ENCODE peak calls at places on chromosomes 3 and 15, in four cellular contexts. P is heart left ventricle, C is fibroblast of lung, O is AG04450. V is an unnamed sample.

GRCh38 chr3:158775001-158775400 is 26.9 kb upstream of the MFSD1 start:
- DNase-seq in P (no peak), C (no peak), O (no peak), V (no peak)

GRCh38 chr3:47578119-47578630 is 490 bp downstream of the CSPG5 start:
- DNase-seq in P (peak), C (no peak), O (no peak), V (peak)

GRCh38 chr3:23495507-23495906 is 292.4 kb downstream of the UBE2E2 start:
- DNase-seq in P (no peak), C (peak), O (no peak), V (peak)

GRCh38 chr3:114973576-114973975 is 173.5 kb downstream of the ZBTB20 start:
- DNase-seq in P (no peak), C (no peak), O (no peak), V (no peak)

GRCh38 chr3:102301155-102301554 is 133.7 kb upstream of the ZPLD1 start:
- DNase-seq in P (no peak), C (no peak), O (no peak), V (no peak)

GRCh38 chr15:60223161-60223560 is 174.6 kb downstream of the ANXA2 start:
- DNase-seq in P (no peak), C (no peak), O (no peak), V (no peak)

GRCh38 chr3:27686642-27687041 is 35.5 kb downstream of the EOMES start:
- DNase-seq in P (no peak), C (peak), O (peak), V (no peak)

GRCh38 chr3:58529516-58530353 is 7.3 kb downstream of the ACOX2 start:
- DNase-seq in P (no peak), C (no peak), O (no peak), V (no peak)

GRCh38 chr15:90892498-90893174 is 8.3 kb downstream of the FES start:
- DNase-seq in P (peak), C (no peak), O (no peak), V (no peak)

GRCh38 chr15:62975515-62975914 is 67.0 kb upstream of the TPM1 start:
- DNase-seq in P (no peak), C (peak), O (no peak), V (peak)

GRCh38 chr3:52014613-52015012 is 18.9 kb upstream of the RPL29 start:
- DNase-seq in P (no peak), C (no peak), O (no peak), V (no peak)

GRCh38 chr15:69403611-69404010 is 10.5 kb upstream of the KIF23 start:
- DNase-seq in P (no peak), C (peak), O (peak), V (no peak)

GRCh38 chr3:183745300-183746098 is 47.9 kb downstream of the YEATS2 start:
- DNase-seq in P (no peak), C (peak), O (no peak), V (no peak)

GRCh38 chr3:61686228-61686648 is 124.9 kb downstream of the PTPRG start:
- DNase-seq in P (no peak), C (peak), O (no peak), V (no peak)
- H3K4me3 ChIP-seq in P (no peak), C (no peak), O (no peak), V (no peak)

GRCh38 chr3:151924753-151925152 is 51.3 kb downstream of the SUCNR1 start:
- DNase-seq in P (no peak), C (no peak), O (no peak), V (no peak)

GRCh38 chr3:151925419-151925818 is 52.0 kb downstream of the SUCNR1 start:
- DNase-seq in P (no peak), C (peak), O (no peak), V (no peak)

GRCh38 chr3:151926956-151927355 is 53.5 kb downstream of the SUCNR1 start:
- DNase-seq in P (no peak), C (peak), O (peak), V (no peak)

GRCh38 chr3:151925876-151926275 is 52.4 kb downstream of the SUCNR1 start:
- DNase-seq in P (no peak), C (peak), O (peak), V (no peak)

GRCh38 chr3:151923901-151924300 is 50.5 kb downstream of the SUCNR1 start:
- DNase-seq in P (no peak), C (peak), O (no peak), V (no peak)
- H3K4me3 ChIP-seq in P (no peak), C (no peak), O (no peak), V (no peak)

DNA sequence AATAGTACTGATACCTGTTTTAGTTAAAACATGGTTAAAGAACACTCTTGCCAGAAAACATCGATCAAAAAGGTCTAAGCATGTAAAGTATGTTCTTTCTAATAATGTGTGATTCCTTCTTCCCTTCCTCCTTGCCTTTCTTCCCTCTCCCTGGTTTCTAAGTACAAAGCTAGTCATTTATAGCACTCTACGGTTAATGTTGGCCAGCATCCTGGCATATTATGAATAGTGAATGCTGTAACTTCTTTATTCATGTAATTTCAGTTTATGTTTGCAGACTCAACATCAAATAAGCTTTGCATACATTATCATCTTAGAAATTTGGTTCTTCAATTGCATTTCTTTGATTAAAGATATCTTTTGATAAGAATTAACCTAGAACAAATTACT is 27.1 kb downstream of the P2RY12 start:
- DNase-seq in P (no peak), C (peak), O (no peak), V (no peak)
- H3K4me3 ChIP-seq in P (no peak), C (no peak), O (no peak), V (no peak)

GRCh38 chr3:157067114-157067513 is 92.8 kb downstream of the CCNL1 start:
- DNase-seq in P (no peak), C (no peak), O (no peak), V (no peak)
- H3K4me3 ChIP-seq in P (no peak), C (no peak), O (no peak), V (no peak)

DNA sequence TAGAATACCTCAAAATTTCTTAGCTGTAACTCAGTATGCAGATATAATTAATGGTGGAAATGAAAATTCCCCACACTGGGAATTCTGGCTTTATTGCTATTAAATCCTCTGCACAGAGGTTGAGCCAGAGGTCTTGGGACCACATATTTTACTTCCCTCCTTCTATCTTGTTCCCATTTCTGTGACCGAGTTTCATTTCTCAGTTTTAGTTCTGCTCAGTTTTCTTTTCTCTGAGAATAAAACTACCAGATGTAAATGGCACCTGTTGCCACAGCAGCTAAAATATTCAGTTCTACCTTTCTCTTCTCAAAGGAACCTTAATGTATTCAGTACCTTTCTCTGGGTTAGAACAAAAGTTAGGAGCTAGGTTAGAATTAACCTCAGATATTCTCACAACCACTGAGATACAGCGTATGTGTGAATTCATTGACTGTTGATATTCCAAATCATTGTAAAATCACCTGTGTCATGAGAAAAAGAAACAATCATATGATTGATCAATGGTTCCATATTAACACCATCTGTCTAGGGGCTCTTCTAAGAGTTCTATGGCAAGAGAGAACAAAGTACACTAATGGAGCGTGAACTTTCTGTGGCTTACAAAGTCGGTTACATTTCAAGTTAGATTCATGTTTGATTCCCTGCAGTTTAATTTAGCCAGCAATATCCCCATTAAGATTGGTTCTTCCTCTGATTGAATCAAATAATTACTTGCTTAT is 374.1 kb downstream of the EFHB start:
- DNase-seq in P (no peak), C (no peak), O (no peak), V (no peak)
- H3K4me3 ChIP-seq in P (no peak), C (no peak), O (no peak), V (no peak)

GRCh38 chr3:41833628-41834027 is 128.3 kb downstream of the ULK4 start:
- DNase-seq in P (no peak), C (no peak), O (no peak), V (no peak)

GRCh38 chr3:41836360-41837134 is 125.4 kb downstream of the ULK4 start:
- DNase-seq in P (no peak), C (peak), O (no peak), V (peak)
- H3K4me3 ChIP-seq in P (no peak), C (no peak), O (no peak), V (no peak)

DNA sequence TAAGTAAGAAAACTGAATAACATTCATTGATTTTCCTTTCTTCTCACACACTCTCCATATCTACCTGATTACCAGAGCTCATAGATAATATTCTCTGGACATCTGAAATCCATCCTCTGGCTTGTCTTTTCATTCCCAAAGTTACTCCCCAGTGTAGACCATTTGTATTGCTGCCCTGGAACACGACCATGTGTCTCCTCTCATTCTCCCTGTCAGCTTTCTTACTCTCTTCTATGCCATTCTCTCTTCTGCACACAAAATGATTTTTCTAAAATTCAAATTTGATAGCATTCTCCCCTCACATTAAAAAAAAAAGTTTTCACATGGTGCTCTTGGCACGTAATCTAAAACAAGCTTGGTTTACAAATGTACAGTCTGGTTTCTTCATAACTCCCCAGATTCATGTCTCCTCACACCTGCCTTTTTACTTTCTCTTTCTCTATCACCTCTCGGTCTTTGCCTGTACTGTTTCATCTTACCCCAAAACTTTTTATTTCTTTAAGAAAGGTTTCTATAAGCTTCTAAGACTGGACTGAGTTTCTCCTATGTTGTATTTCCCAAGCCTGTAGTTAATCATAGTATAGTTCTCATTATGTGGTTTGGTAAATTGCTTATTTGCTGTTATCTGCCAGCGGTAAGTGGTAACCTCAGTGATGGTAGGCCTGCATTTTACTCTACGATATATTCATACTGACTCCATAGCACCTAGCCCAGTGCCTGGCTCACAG is 31.2 kb downstream of the BCHE start:
- DNase-seq in P (no peak), C (no peak), O (no peak), V (peak)
- H3K4me3 ChIP-seq in P (no peak), C (peak), O (peak), V (no peak)